ENCODE peak calls at places on chromosomes 4 and X, in four cellular contexts. One of them, this sample, is unnamed.

GRCh38 chr4:158840131-158840530 is 71.3 kb downstream of the FNIP2 start:
- DNase-seq in AG20443: no peak
- DNase-seq in activated CD4-positive, alpha-beta memory T cell treated with anti-CD3 and anti-CD28 coated beads for 36 hours: no peak
- DNase-seq in NCI-H524: no peak
- DNase-seq in this sample: no peak

GRCh38 chr4:179007758-179008157 is 1565.5 kb upstream of the AGA start:
- DNase-seq in AG20443: no peak
- DNase-seq in activated CD4-positive, alpha-beta memory T cell treated with anti-CD3 and anti-CD28 coated beads for 36 hours: no peak
- DNase-seq in NCI-H524: no peak
- DNase-seq in this sample: no peak

GRCh38 chr4:8274772-8275241 is 5.3 kb downstream of the HTRA3 start:
- DNase-seq in AG20443: peak; percentile 95
- DNase-seq in activated CD4-positive, alpha-beta memory T cell treated with anti-CD3 and anti-CD28 coated beads for 36 hours: no peak
- DNase-seq in NCI-H524: peak; percentile 98
- DNase-seq in this sample: peak; percentile 57

GRCh38 chr4:26161030-26161824 is 159.6 kb upstream of the RBPJ start:
- DNase-seq in AG20443: no peak
- DNase-seq in activated CD4-positive, alpha-beta memory T cell treated with anti-CD3 and anti-CD28 coated beads for 36 hours: peak; percentile 37
- DNase-seq in NCI-H524: peak; percentile 46
- DNase-seq in this sample: no peak

GRCh38 chrX:34341814-34342213 is 209.7 kb upstream of the FAM47A start:
- DNase-seq in AG20443: no peak
- DNase-seq in activated CD4-positive, alpha-beta memory T cell treated with anti-CD3 and anti-CD28 coated beads for 36 hours: no peak
- DNase-seq in NCI-H524: no peak
- DNase-seq in this sample: no peak

GRCh38 chr4:150583287-150584197 is 1.6 kb downstream of the MAB21L2 start:
- DNase-seq in AG20443: no peak
- DNase-seq in activated CD4-positive, alpha-beta memory T cell treated with anti-CD3 and anti-CD28 coated beads for 36 hours: no peak
- DNase-seq in NCI-H524: no peak
- DNase-seq in this sample: no peak

GRCh38 chr4:116628598-116628997 is 456.8 kb downstream of the TRAM1L1 start:
- DNase-seq in AG20443: no peak
- DNase-seq in activated CD4-positive, alpha-beta memory T cell treated with anti-CD3 and anti-CD28 coated beads for 36 hours: no peak
- DNase-seq in NCI-H524: no peak
- DNase-seq in this sample: no peak

GRCh38 chr4:139242511-139243051 is 37.4 kb downstream of the MGARP start:
- DNase-seq in AG20443: peak; percentile 47
- DNase-seq in activated CD4-positive, alpha-beta memory T cell treated with anti-CD3 and anti-CD28 coated beads for 36 hours: no peak
- DNase-seq in NCI-H524: no peak
- DNase-seq in this sample: no peak

GRCh38 chrX:110588164-110588563 is 207.5 kb downstream of the CHRDL1 start:
- DNase-seq in AG20443: no peak
- DNase-seq in activated CD4-positive, alpha-beta memory T cell treated with anti-CD3 and anti-CD28 coated beads for 36 hours: no peak
- DNase-seq in NCI-H524: peak; percentile 89
- DNase-seq in this sample: no peak

GRCh38 chrX:44462851-44463250 is 79.8 kb downstream of the FUNDC1 start:
- DNase-seq in AG20443: peak; percentile 23
- DNase-seq in activated CD4-positive, alpha-beta memory T cell treated with anti-CD3 and anti-CD28 coated beads for 36 hours: no peak
- DNase-seq in NCI-H524: no peak
- DNase-seq in this sample: no peak

GRCh38 chr4:73984736-73985527 is 3.1 kb downstream of the PPBP start:
- DNase-seq in AG20443: no peak
- DNase-seq in activated CD4-positive, alpha-beta memory T cell treated with anti-CD3 and anti-CD28 coated beads for 36 hours: no peak
- DNase-seq in NCI-H524: no peak
- DNase-seq in this sample: no peak

GRCh38 chr4:26490111-26490979 is at the start of gene CCKAR:
- DNase-seq in AG20443: no peak
- DNase-seq in activated CD4-positive, alpha-beta memory T cell treated with anti-CD3 and anti-CD28 coated beads for 36 hours: no peak
- DNase-seq in NCI-H524: no peak
- DNase-seq in this sample: no peak

GRCh38 chrX:110086916-110087484 is 84.1 kb downstream of the TMEM164 start:
- DNase-seq in AG20443: peak; percentile 47
- DNase-seq in activated CD4-positive, alpha-beta memory T cell treated with anti-CD3 and anti-CD28 coated beads for 36 hours: no peak
- DNase-seq in NCI-H524: no peak
- DNase-seq in this sample: no peak

GRCh38 chr4:143921160-143921559 is 15.8 kb upstream of the GYPE start:
- DNase-seq in AG20443: no peak
- DNase-seq in activated CD4-positive, alpha-beta memory T cell treated with anti-CD3 and anti-CD28 coated beads for 36 hours: no peak
- DNase-seq in NCI-H524: no peak
- DNase-seq in this sample: no peak